ENCODE peak calls at places on chromosomes 3 and 15, in five cellular contexts. M is AG04449, L is uterus, V is sigmoid colon, A is Peyer's patch. H is an unnamed sample.

GRCh38 chr3:69051796-69052566 is at the start of gene TMF1:
- DNase-seq in M (peak), L (peak), V (peak), A (peak), H (peak)

GRCh38 chr15:29093696-29094343 is 175.8 kb downstream of the NSMCE3 start:
- DNase-seq in M (no peak), L (no peak), V (peak), A (no peak), H (no peak)

GRCh38 chr3:68306571-68306970 is 625.8 kb downstream of the TAFA4 start:
- DNase-seq in M (no peak), L (no peak), V (no peak), A (no peak), H (peak)

GRCh38 chr3:169744332-169745054 is 20.4 kb downstream of the TERC start:
- DNase-seq in M (no peak), L (no peak), V (no peak), A (no peak), H (peak)

GRCh38 chr3:69085543-69086132 is 901 bp downstream of the ARL6IP5 start:
- DNase-seq in M (no peak), L (peak), V (no peak), A (peak), H (peak)

GRCh38 chr3:12178091-12178820 is 19.5 kb upstream of the TIMP4 start:
- DNase-seq in M (no peak), L (peak), V (peak), A (no peak), H (peak)

GRCh38 chr15:40930430-40931299 is 1.5 kb downstream of the DLL4 start:
- DNase-seq in M (no peak), L (peak), V (no peak), A (peak), H (peak)

GRCh38 chr3:114624047-114624445 is 330.2 kb downstream of the TIGIT start:
- DNase-seq in M (no peak), L (peak), V (peak), A (no peak), H (peak)

GRCh38 chr3:156180077-156180476 is 59.7 kb downstream of the KCNAB1 start:
- DNase-seq in M (peak), L (no peak), V (no peak), A (no peak), H (peak)

GRCh38 chr15:70447927-70448698 is 315.2 kb downstream of the UACA start:
- DNase-seq in M (no peak), L (no peak), V (no peak), A (no peak), H (peak)

DNA sequence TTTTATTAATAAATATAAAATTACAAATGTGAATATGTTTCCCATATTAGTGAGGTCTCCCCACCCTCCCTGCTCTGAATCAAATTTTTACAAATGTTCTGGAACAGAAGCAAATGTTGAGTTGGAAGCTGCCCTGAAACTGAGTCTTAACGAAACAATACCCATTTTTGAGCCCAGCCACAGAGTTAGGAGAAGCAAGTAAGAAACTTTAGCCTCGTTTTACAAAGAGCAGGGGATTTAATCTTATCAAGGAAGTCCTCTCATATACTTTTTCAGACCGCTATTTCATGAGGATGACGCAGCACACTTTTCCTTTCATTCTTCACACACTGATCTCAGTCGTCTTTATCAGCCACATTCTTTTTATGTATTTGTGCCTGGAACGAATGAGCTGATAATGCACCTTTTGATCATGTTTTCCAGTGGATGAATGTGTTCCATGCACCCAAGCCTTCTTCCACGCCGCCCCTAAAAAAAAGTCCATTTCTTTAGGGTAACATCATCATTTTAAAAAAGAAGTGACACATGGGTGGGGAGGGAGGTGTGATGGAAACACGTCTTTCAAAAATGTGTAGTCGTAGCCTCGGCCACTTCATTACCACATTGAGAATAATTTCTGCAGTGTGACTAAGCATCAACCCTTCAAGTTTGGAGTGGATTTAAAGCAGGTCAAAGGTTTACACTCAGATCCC is 48.1 kb downstream of the SETMAR start:
- DNase-seq in M (no peak), L (no peak), V (no peak), A (no peak), H (peak)
- TF ChIP-seq CTCF in M (no peak), L (no peak), V (no peak), A (no peak), H (no peak)

DNA sequence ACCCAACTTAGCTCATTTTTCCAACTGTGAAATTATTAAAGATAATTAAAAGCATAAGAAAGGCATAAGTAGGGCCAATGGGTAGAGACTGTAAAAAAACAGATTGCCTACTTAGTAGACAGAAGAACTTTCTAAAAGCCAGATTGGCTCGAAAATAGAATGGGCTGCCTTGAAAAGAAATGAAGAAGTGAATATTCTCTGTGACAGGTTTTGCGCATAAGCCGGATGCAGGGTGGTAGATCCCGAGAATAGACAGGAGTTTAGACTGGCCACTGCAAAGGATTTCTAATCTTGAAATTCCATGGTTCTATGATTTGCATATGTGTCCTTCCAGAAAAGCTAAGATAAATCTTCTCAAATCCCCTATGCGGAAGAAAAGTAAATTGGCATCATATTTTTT is 173.3 kb upstream of the ICE2 start:
- DNase-seq in M (no peak), L (no peak), V (no peak), A (no peak), H (no peak)
- H3K4me3 ChIP-seq in M (no peak), L (no peak), V (no peak), A (no peak), H (no peak)

GRCh38 chr15:34620122-34620521 is 36.7 kb upstream of the GOLGA8B start:
- DNase-seq in M (no peak), L (no peak), V (no peak), A (no peak), H (no peak)

GRCh38 chr15:34619151-34619550 is 35.7 kb upstream of the GOLGA8B start:
- DNase-seq in M (no peak), L (no peak), V (no peak), A (no peak), H (no peak)

GRCh38 chr15:34620814-34621213 is 37.4 kb upstream of the GOLGA8B start:
- DNase-seq in M (no peak), L (no peak), V (no peak), A (no peak), H (peak)

GRCh38 chr15:34618073-34618472 is 34.6 kb upstream of the GOLGA8B start:
- DNase-seq in M (no peak), L (no peak), V (no peak), A (no peak), H (no peak)

GRCh38 chr15:34621675-34622074 is 38.2 kb upstream of the GOLGA8B start:
- DNase-seq in M (no peak), L (no peak), V (no peak), A (no peak), H (peak)
- TF ChIP-seq CTCF in M (peak), L (peak), V (peak), A (no peak), H (peak)

GRCh38 chr3:129429080-129429451 is 630 bp upstream of the EFCAB12 start:
- DNase-seq in M (no peak), L (no peak), V (no peak), A (no peak), H (no peak)
- H3K4me3 ChIP-seq in M (no peak), L (no peak), V (peak), A (no peak), H (no peak)

GRCh38 chr3:194267744-194268658 is 83.1 kb downstream of the CPN2 start:
- DNase-seq in M (no peak), L (peak), V (peak), A (no peak), H (peak)

GRCh38 chr3:194266658-194267005 is 84.5 kb downstream of the CPN2 start:
- DNase-seq in M (no peak), L (no peak), V (no peak), A (no peak), H (no peak)

GRCh38 chr3:194270627-194271458 is 80.3 kb downstream of the CPN2 start:
- DNase-seq in M (no peak), L (peak), V (peak), A (peak), H (peak)

GRCh38 chr3:194269610-194270145 is 81.5 kb downstream of the CPN2 start:
- DNase-seq in M (no peak), L (peak), V (peak), A (peak), H (peak)

GRCh38 chr3:194268659-194269487 is 82.3 kb downstream of the CPN2 start:
- DNase-seq in M (no peak), L (no peak), V (peak), A (no peak), H (no peak)
- TF ChIP-seq CTCF in M (no peak), L (no peak), V (no peak), A (no peak), H (no peak)

DNA sequence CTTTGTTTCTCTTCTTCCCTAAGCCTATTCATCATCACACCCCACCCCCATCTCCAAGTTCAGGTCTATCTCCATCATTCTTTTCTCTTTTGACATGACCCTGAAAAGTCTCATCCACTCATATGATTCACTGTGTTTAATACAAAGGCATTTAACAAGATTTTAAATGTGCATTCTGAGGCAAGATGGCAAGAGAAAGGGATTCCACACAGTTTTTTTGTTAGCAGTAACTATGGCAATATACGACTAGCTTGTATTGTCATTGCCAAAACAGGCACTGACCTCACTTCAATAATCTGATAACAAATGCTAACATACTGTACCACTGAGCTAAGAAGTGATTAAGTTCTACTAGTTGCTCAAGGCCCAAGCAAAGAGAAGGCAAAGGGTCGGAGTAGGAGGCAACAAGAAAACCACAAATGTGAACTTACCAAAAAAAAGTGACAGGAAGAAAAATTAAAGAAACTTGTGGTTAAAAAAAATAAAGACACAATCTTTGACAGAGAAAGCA is 53.2 kb downstream of the FBN1 start:
- DNase-seq in M (peak), L (no peak), V (no peak), A (no peak), H (peak)
- H3K4me3 ChIP-seq in M (no peak), L (no peak), V (no peak), A (no peak), H (no peak)

H was measured in cardiac fibroblast.